ENCODE peak calls at places on chromosomes 1 and 21, in eight cellular contexts. One of them, this sample, is unnamed.

GRCh38 chr21:37484535-37485474 is 118.2 kb downstream of the DYRK1A start:
- DNase-seq in CD8-positive, alpha-beta T cell: no peak
- DNase-seq in lower lobe of right lung: no peak
- DNase-seq in A549: no peak
- DNase-seq in IMR-90: peak
- DNase-seq in colonic mucosa: no peak
- DNase-seq in mesendoderm: no peak
- DNase-seq in heart right ventricle: no peak
- DNase-seq in this sample: no peak

GRCh38 chr21:37587203-37587602 is 220.6 kb downstream of the DYRK1A start:
- DNase-seq in CD8-positive, alpha-beta T cell: no peak
- DNase-seq in lower lobe of right lung: no peak
- DNase-seq in A549: no peak
- DNase-seq in IMR-90: no peak
- DNase-seq in colonic mucosa: no peak
- DNase-seq in mesendoderm: peak
- DNase-seq in heart right ventricle: no peak
- DNase-seq in this sample: no peak

GRCh38 chr21:34243562-34243961 is 120.2 kb upstream of the KCNE2 start:
- DNase-seq in CD8-positive, alpha-beta T cell: no peak
- DNase-seq in lower lobe of right lung: no peak
- DNase-seq in A549: peak
- DNase-seq in IMR-90: peak
- DNase-seq in colonic mucosa: peak
- DNase-seq in mesendoderm: peak
- DNase-seq in heart right ventricle: no peak
- DNase-seq in this sample: no peak

GRCh38 chr1:89836997-89837909 is 16.4 kb downstream of the LRRC8D start:
- DNase-seq in CD8-positive, alpha-beta T cell: no peak
- DNase-seq in lower lobe of right lung: no peak
- DNase-seq in A549: no peak
- DNase-seq in IMR-90: no peak
- DNase-seq in colonic mucosa: no peak
- DNase-seq in mesendoderm: peak
- DNase-seq in heart right ventricle: no peak
- DNase-seq in this sample: no peak

GRCh38 chr1:239011382-239011781 is 375.0 kb upstream of the CHRM3 start:
- DNase-seq in CD8-positive, alpha-beta T cell: no peak
- DNase-seq in lower lobe of right lung: no peak
- DNase-seq in A549: no peak
- DNase-seq in IMR-90: no peak
- DNase-seq in colonic mucosa: no peak
- DNase-seq in mesendoderm: no peak
- DNase-seq in heart right ventricle: no peak
- DNase-seq in this sample: no peak

GRCh38 chr1:31683997-31684396 is 19.8 kb downstream of the COL16A1 start:
- DNase-seq in CD8-positive, alpha-beta T cell: no peak
- DNase-seq in lower lobe of right lung: no peak
- DNase-seq in A549: no peak
- DNase-seq in IMR-90: no peak
- DNase-seq in colonic mucosa: peak
- DNase-seq in mesendoderm: peak
- DNase-seq in heart right ventricle: no peak
- DNase-seq in this sample: no peak

GRCh38 chr1:68103006-68103545 is 52.6 kb upstream of the DIRAS3 start:
- DNase-seq in CD8-positive, alpha-beta T cell: no peak
- DNase-seq in lower lobe of right lung: no peak
- DNase-seq in A549: no peak
- DNase-seq in IMR-90: no peak
- DNase-seq in colonic mucosa: no peak
- DNase-seq in mesendoderm: no peak
- DNase-seq in heart right ventricle: no peak
- DNase-seq in this sample: no peak

GRCh38 chr21:42144679-42145568 is 73.8 kb downstream of the UMODL1 start:
- DNase-seq in CD8-positive, alpha-beta T cell: no peak
- DNase-seq in lower lobe of right lung: no peak
- DNase-seq in A549: no peak
- DNase-seq in IMR-90: no peak
- DNase-seq in colonic mucosa: no peak
- DNase-seq in mesendoderm: no peak
- DNase-seq in heart right ventricle: no peak
- DNase-seq in this sample: no peak

GRCh38 chr1:31306278-31306677 is 9.4 kb downstream of the ZCCHC17 start:
- DNase-seq in CD8-positive, alpha-beta T cell: no peak
- DNase-seq in lower lobe of right lung: no peak
- DNase-seq in A549: peak
- DNase-seq in IMR-90: peak
- DNase-seq in colonic mucosa: no peak
- DNase-seq in mesendoderm: no peak
- DNase-seq in heart right ventricle: no peak
- DNase-seq in this sample: no peak

GRCh38 chr1:177368255-177368654 is 197.5 kb downstream of the BRINP2 start:
- DNase-seq in CD8-positive, alpha-beta T cell: no peak
- DNase-seq in lower lobe of right lung: no peak
- DNase-seq in A549: no peak
- DNase-seq in IMR-90: no peak
- DNase-seq in colonic mucosa: no peak
- DNase-seq in mesendoderm: no peak
- DNase-seq in heart right ventricle: no peak
- DNase-seq in this sample: no peak

GRCh38 chr1:1573843-1574720 is 581 bp downstream of the SSU72 start:
- DNase-seq in CD8-positive, alpha-beta T cell: peak
- DNase-seq in lower lobe of right lung: peak
- DNase-seq in A549: peak
- DNase-seq in IMR-90: peak
- DNase-seq in colonic mucosa: peak
- DNase-seq in mesendoderm: peak
- DNase-seq in heart right ventricle: peak
- DNase-seq in this sample: peak

GRCh38 chr1:966135-966602 is at the start of gene PLEKHN1:
- DNase-seq in CD8-positive, alpha-beta T cell: no peak
- DNase-seq in lower lobe of right lung: no peak
- DNase-seq in A549: peak
- DNase-seq in IMR-90: peak
- DNase-seq in colonic mucosa: peak
- DNase-seq in mesendoderm: peak
- DNase-seq in heart right ventricle: no peak
- DNase-seq in this sample: no peak

GRCh38 chr1:72117621-72118020 is 164.7 kb downstream of the NEGR1 start:
- DNase-seq in CD8-positive, alpha-beta T cell: no peak
- DNase-seq in lower lobe of right lung: no peak
- DNase-seq in A549: no peak
- DNase-seq in IMR-90: no peak
- DNase-seq in colonic mucosa: no peak
- DNase-seq in mesendoderm: no peak
- DNase-seq in heart right ventricle: no peak
- DNase-seq in this sample: no peak

GRCh38 chr1:72119491-72119890 is 162.8 kb downstream of the NEGR1 start:
- DNase-seq in CD8-positive, alpha-beta T cell: no peak
- DNase-seq in lower lobe of right lung: no peak
- DNase-seq in A549: no peak
- DNase-seq in IMR-90: no peak
- DNase-seq in colonic mucosa: no peak
- DNase-seq in mesendoderm: no peak
- DNase-seq in heart right ventricle: no peak
- DNase-seq in this sample: no peak

GRCh38 chr1:72111662-72112061 is 170.7 kb downstream of the NEGR1 start:
- DNase-seq in CD8-positive, alpha-beta T cell: no peak
- DNase-seq in lower lobe of right lung: no peak
- DNase-seq in A549: no peak
- DNase-seq in IMR-90: no peak
- DNase-seq in colonic mucosa: no peak
- DNase-seq in mesendoderm: no peak
- DNase-seq in heart right ventricle: no peak
- DNase-seq in this sample: no peak

GRCh38 chr1:72109916-72110315 is 172.4 kb downstream of the NEGR1 start:
- DNase-seq in CD8-positive, alpha-beta T cell: no peak
- DNase-seq in lower lobe of right lung: no peak
- DNase-seq in A549: no peak
- DNase-seq in IMR-90: no peak
- DNase-seq in colonic mucosa: no peak
- DNase-seq in mesendoderm: no peak
- DNase-seq in heart right ventricle: no peak
- DNase-seq in this sample: no peak

DNA sequence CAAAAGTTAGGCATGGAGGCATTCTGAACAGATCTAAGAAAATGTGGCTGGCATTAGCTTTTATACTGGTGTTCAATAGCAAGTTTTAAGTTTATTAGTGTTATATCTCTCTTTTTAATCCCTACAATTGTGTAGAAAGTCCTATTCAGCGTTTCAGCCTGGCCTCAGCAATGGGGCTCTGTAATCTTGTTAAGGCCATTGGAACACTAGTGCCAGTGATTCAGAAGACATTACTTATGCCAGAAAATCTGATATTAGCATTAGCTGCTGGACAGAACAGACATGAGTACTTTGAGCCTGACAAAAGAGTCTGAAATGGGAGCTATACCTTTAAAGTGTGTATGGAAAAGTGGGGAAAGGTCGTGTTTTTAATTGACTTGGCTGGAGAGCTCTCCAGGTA is 167.0 kb downstream of the NEGR1 start:
- DNase-seq in CD8-positive, alpha-beta T cell: no peak
- DNase-seq in lower lobe of right lung: no peak
- DNase-seq in A549: no peak
- DNase-seq in IMR-90: no peak
- DNase-seq in colonic mucosa: no peak
- DNase-seq in mesendoderm: no peak
- DNase-seq in heart right ventricle: no peak
- DNase-seq in this sample: no peak
- H3K27ac ChIP-seq in CD8-positive, alpha-beta T cell: no peak
- H3K27ac ChIP-seq in lower lobe of right lung: no peak
- H3K27ac ChIP-seq in A549: no peak
- H3K27ac ChIP-seq in IMR-90: no peak
- H3K27ac ChIP-seq in colonic mucosa: no peak
- H3K27ac ChIP-seq in mesendoderm: no peak
- H3K27ac ChIP-seq in heart right ventricle: no peak
- H3K27ac ChIP-seq in this sample: peak

GRCh38 chr1:224539971-224540370 is 76.1 kb upstream of the CNIH3 start:
- DNase-seq in CD8-positive, alpha-beta T cell: no peak
- DNase-seq in lower lobe of right lung: no peak
- DNase-seq in A549: no peak
- DNase-seq in IMR-90: peak
- DNase-seq in colonic mucosa: no peak
- DNase-seq in mesendoderm: no peak
- DNase-seq in heart right ventricle: no peak
- DNase-seq in this sample: no peak
- H3K4me3 ChIP-seq in CD8-positive, alpha-beta T cell: no peak
- H3K4me3 ChIP-seq in lower lobe of right lung: no peak
- H3K4me3 ChIP-seq in A549: no peak
- H3K4me3 ChIP-seq in IMR-90: no peak
- H3K4me3 ChIP-seq in colonic mucosa: no peak
- H3K4me3 ChIP-seq in mesendoderm: no peak
- H3K4me3 ChIP-seq in heart right ventricle: no peak
- H3K4me3 ChIP-seq in this sample: no peak

GRCh38 chr1:228262475-228262874 is 54.6 kb downstream of the OBSCN start:
- DNase-seq in CD8-positive, alpha-beta T cell: no peak
- DNase-seq in lower lobe of right lung: no peak
- DNase-seq in A549: no peak
- DNase-seq in IMR-90: no peak
- DNase-seq in colonic mucosa: no peak
- DNase-seq in mesendoderm: no peak
- DNase-seq in heart right ventricle: no peak
- DNase-seq in this sample: no peak
- H3K27ac ChIP-seq in CD8-positive, alpha-beta T cell: no peak
- H3K27ac ChIP-seq in lower lobe of right lung: no peak
- H3K27ac ChIP-seq in A549: no peak
- H3K27ac ChIP-seq in IMR-90: no peak
- H3K27ac ChIP-seq in colonic mucosa: no peak
- H3K27ac ChIP-seq in mesendoderm: no peak
- H3K27ac ChIP-seq in heart right ventricle: no peak
- H3K27ac ChIP-seq in this sample: no peak

GRCh38 chr1:240575976-240576666 is 35.8 kb downstream of the GREM2 start:
- DNase-seq in CD8-positive, alpha-beta T cell: peak
- DNase-seq in lower lobe of right lung: no peak
- DNase-seq in A549: peak
- DNase-seq in IMR-90: peak
- DNase-seq in colonic mucosa: no peak
- DNase-seq in mesendoderm: peak
- DNase-seq in heart right ventricle: no peak
- DNase-seq in this sample: no peak
- H3K4me3 ChIP-seq in CD8-positive, alpha-beta T cell: peak
- H3K4me3 ChIP-seq in lower lobe of right lung: peak
- H3K4me3 ChIP-seq in A549: peak
- H3K4me3 ChIP-seq in IMR-90: peak
- H3K4me3 ChIP-seq in colonic mucosa: no peak
- H3K4me3 ChIP-seq in mesendoderm: no peak
- H3K4me3 ChIP-seq in heart right ventricle: peak
- H3K4me3 ChIP-seq in this sample: peak

GRCh38 chr1:42963378-42964005 is 4.8 kb upstream of the SLC2A1 start:
- DNase-seq in CD8-positive, alpha-beta T cell: no peak
- DNase-seq in lower lobe of right lung: no peak
- DNase-seq in A549: peak
- DNase-seq in IMR-90: peak
- DNase-seq in colonic mucosa: no peak
- DNase-seq in mesendoderm: no peak
- DNase-seq in heart right ventricle: no peak
- DNase-seq in this sample: no peak

GRCh38 chr1:42962641-42963377 is 4.1 kb upstream of the SLC2A1 start:
- DNase-seq in CD8-positive, alpha-beta T cell: no peak
- DNase-seq in lower lobe of right lung: no peak
- DNase-seq in A549: peak
- DNase-seq in IMR-90: peak
- DNase-seq in colonic mucosa: peak
- DNase-seq in mesendoderm: peak
- DNase-seq in heart right ventricle: no peak
- DNase-seq in this sample: peak

GRCh38 chr1:42961560-42962091 is 3.0 kb upstream of the SLC2A1 start:
- DNase-seq in CD8-positive, alpha-beta T cell: no peak
- DNase-seq in lower lobe of right lung: no peak
- DNase-seq in A549: peak
- DNase-seq in IMR-90: peak
- DNase-seq in colonic mucosa: no peak
- DNase-seq in mesendoderm: no peak
- DNase-seq in heart right ventricle: no peak
- DNase-seq in this sample: no peak

GRCh38 chr1:42965339-42965738 is 6.7 kb upstream of the SLC2A1 start:
- DNase-seq in CD8-positive, alpha-beta T cell: no peak
- DNase-seq in lower lobe of right lung: no peak
- DNase-seq in A549: no peak
- DNase-seq in IMR-90: no peak
- DNase-seq in colonic mucosa: no peak
- DNase-seq in mesendoderm: no peak
- DNase-seq in heart right ventricle: no peak
- DNase-seq in this sample: no peak

DNA sequence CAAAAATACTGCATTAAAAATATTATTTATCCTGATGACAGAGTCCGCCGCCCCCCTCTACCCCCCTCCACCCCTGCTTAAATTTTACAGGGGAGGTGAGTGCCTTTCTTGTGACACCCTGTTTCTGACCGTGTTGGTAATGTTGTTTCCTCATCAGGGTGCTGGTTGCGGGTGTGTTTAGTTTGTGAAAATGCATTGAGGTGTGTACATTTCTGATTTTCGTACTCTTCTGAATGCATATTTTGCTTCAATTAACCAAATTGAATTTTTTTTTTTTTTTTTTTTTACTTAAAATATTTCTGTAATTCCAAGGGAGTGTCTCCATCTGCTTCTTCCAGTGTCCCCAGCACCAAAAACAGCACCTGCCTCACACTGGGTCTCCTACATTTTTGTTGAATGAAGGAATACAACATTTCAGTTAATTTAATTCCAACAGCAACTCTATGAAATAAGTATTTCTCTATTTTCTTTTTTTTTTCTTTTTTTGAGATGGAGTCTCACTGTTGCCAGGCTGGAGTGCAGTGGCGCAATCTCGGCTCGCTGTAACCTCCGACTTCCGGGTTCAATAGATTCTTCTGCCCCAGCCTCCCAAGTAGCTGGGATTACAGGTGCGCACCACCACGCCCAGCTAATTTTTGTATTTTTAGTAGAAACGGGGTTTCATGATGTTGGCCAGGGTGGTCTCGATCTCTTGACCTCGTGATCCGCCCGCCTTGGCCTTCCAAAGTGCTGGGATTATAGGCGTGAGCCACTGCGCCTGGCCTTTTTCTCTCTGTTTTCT is 5.6 kb upstream of the SLC2A1 start:
- DNase-seq in CD8-positive, alpha-beta T cell: no peak
- DNase-seq in lower lobe of right lung: no peak
- DNase-seq in A549: no peak
- DNase-seq in IMR-90: no peak
- DNase-seq in colonic mucosa: no peak
- DNase-seq in mesendoderm: no peak
- DNase-seq in heart right ventricle: no peak
- DNase-seq in this sample: no peak
- H3K27ac ChIP-seq in CD8-positive, alpha-beta T cell: no peak
- H3K27ac ChIP-seq in lower lobe of right lung: no peak
- H3K27ac ChIP-seq in A549: peak
- H3K27ac ChIP-seq in IMR-90: peak
- H3K27ac ChIP-seq in colonic mucosa: no peak
- H3K27ac ChIP-seq in mesendoderm: no peak
- H3K27ac ChIP-seq in heart right ventricle: no peak
- H3K27ac ChIP-seq in this sample: no peak